ENCODE peak calls at places on chromosomes 16 and 17, in four cellular contexts. S is natural killer cell, F is ascending aorta, E is endodermal cell. M is an unnamed sample.

GRCh38 chr17:45794840-45795239 is 10.7 kb downstream of the CRHR1 start:
- DNase-seq in S (no peak), F (no peak), E (peak), M (peak)

GRCh38 chr16:53071748-53072301 is 17.0 kb downstream of the CHD9 start:
- DNase-seq in S (no peak), F (no peak), E (no peak), M (peak)

GRCh38 chr17:41322264-41322902 is 6.9 kb upstream of the KRTAP17-1 start:
- DNase-seq in S (no peak), F (no peak), E (peak), M (peak)

GRCh38 chr16:87966685-87967185 is 15.5 kb downstream of the BANP start:
- DNase-seq in S (no peak), F (no peak), E (peak), M (no peak)

GRCh38 chr16:78930561-78930960 is 670.0 kb downstream of the MAF start:
- DNase-seq in S (no peak), F (no peak), E (no peak), M (no peak)

GRCh38 chr17:8818654-8819330 is 19.6 kb upstream of the MFSD6L start:
- DNase-seq in S (no peak), F (no peak), E (peak), M (no peak)

GRCh38 chr16:79071424-79071823 is 529.1 kb downstream of the MAF start:
- DNase-seq in S (no peak), F (no peak), E (no peak), M (no peak)

GRCh38 chr17:55005520-55005919 is 37.0 kb downstream of the STXBP4 start:
- DNase-seq in S (no peak), F (no peak), E (peak), M (peak)

GRCh38 chr17:36989173-36989572 is 40.4 kb downstream of the AATF start:
- DNase-seq in S (no peak), F (no peak), E (no peak), M (no peak)

GRCh38 chr17:36992701-36993100 is 43.9 kb downstream of the AATF start:
- DNase-seq in S (no peak), F (no peak), E (no peak), M (no peak)

GRCh38 chr17:36994438-36994837 is 45.7 kb downstream of the AATF start:
- DNase-seq in S (no peak), F (no peak), E (no peak), M (peak)

GRCh38 chr17:36993227-36993626 is 44.5 kb downstream of the AATF start:
- DNase-seq in S (no peak), F (no peak), E (no peak), M (no peak)
- TF ChIP-seq CTCF in S (no peak), F (no peak), E (no peak), M (no peak)

DNA sequence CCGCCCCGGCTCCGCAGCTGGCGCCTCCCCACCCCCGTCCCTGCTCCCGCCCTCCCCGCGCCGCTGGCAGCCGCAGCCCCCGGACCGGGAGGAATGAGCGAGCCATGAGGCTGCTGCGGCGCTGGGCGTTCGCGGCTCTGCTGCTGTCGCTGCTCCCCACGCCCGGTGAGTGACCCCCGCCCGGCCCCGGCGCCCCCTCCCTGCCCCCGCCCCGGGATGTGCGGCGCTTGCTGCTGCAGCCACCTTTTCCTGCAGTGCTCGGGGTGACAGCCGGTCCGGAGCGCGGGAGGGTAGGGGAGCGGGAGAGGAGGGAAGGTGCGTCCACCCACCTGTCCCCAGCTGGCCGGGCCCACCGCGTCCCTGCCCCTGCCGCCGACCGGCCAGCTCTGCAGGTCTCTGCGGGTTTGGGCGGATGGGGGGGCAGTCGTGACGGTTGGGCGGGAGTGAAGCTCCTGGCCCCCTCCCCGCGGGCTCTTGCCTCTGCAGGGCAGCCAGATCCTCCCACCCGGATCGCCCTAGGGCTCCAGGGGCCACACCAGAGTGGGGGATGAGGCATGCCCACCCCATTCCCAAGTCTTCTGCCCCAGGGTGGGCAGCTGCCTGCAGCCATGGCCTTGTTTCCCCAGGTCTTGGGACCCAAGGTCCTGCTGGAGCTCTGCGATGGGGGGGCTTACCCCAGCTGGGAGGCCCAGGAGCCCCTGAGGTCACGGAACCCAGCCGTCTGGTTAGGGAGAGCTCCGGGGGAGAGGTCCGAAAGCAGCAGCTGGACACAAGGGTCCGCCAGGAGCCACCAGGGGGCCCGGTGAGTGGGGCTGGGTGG is 518 bp downstream of the ADAM11 start:
- DNase-seq in S (no peak), F (no peak), E (peak), M (no peak)
- TF ChIP-seq CTCF in S (no peak), F (no peak), E (peak), M (no peak)

GRCh38 chr17:7634384-7634783 is 4.4 kb downstream of the SHBG start:
- DNase-seq in S (no peak), F (no peak), E (peak), M (peak)
- TF ChIP-seq CTCF in S (no peak), F (no peak), E (peak), M (peak)

GRCh38 chr16:181668-182021 is 1.4 kb downstream of the HBQ1 start:
- DNase-seq in S (no peak), F (no peak), E (no peak), M (peak)

GRCh38 chr16:177981-178676 is 1.6 kb downstream of the HBA1 start:
- DNase-seq in S (no peak), F (no peak), E (no peak), M (no peak)

GRCh38 chr16:180921-181667 is 835 bp downstream of the HBQ1 start:
- DNase-seq in S (peak), F (no peak), E (peak), M (peak)

GRCh38 chr16:179431-179830 is 828 bp upstream of the HBQ1 start:
- DNase-seq in S (no peak), F (no peak), E (no peak), M (no peak)

GRCh38 chr16:180101-180920 is at the start of gene HBQ1:
- DNase-seq in S (peak), F (no peak), E (peak), M (peak)
- TF ChIP-seq CTCF in S (peak), F (peak), E (peak), M (no peak)

GRCh38 chr17:2593846-2594656 is 597 bp downstream of the PAFAH1B1 start:
- DNase-seq in S (peak), F (peak), E (peak), M (peak)
- TF ChIP-seq CTCF in S (no peak), F (no peak), E (no peak), M (no peak)

GRCh38 chr17:49254066-49254465 is 23.5 kb upstream of the PHOSPHO1 start:
- DNase-seq in S (no peak), F (no peak), E (peak), M (no peak)

GRCh38 chr17:49249292-49249794 is 18.8 kb upstream of the PHOSPHO1 start:
- DNase-seq in S (no peak), F (no peak), E (no peak), M (peak)

GRCh38 chr17:49249890-49250522 is 19.4 kb upstream of the PHOSPHO1 start:
- DNase-seq in S (no peak), F (no peak), E (no peak), M (no peak)

GRCh38 chr17:49247949-49248348 is 17.4 kb upstream of the PHOSPHO1 start:
- DNase-seq in S (no peak), F (no peak), E (no peak), M (no peak)

GRCh38 chr17:49252148-49252682 is 21.6 kb upstream of the PHOSPHO1 start:
- DNase-seq in S (no peak), F (peak), E (peak), M (peak)
- TF ChIP-seq CTCF in S (no peak), F (no peak), E (peak), M (no peak)

DNA sequence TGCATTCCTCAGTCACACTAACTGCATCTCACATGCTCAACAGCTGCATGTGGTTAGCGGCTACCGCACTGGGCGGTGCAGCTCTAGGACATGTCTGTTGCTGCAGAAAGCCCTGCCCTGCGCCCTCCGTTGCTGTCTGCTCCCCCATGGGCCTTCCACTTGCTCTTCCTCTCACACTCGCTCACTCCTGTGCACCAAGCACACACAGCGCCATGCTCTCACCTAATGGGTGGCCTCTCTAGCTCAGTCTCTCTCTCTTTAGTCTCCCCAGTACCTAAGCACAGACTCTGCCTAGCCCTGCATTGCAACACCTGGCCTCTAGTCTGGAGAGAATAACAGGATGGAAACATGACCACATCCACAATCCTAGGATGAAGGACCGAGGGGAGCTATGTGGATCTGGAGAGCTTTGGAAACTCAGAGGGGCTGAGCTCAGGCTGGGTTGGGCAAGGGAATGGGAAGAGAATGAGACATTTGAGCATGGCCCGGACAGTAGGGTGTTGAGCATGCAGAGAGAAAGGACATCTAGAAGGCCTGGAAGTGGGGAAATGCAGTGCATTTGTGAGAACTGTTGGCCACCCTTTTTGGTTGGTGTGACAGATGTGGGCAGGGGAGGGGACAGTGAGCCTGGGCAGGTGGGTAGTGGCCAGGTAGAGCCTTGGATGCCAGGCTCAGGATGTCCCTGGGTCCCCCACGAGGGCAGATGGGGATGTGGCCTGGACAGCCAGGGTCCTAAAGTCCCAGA is 16.0 kb downstream of the SGCA start:
- DNase-seq in S (no peak), F (no peak), E (no peak), M (peak)
- TF ChIP-seq CTCF in S (no peak), F (no peak), E (peak), M (no peak)

GRCh38 chr17:6259899-6260298 is 175.0 kb downstream of the AIPL1 start:
- DNase-seq in S (no peak), F (no peak), E (no peak), M (no peak)
- TF ChIP-seq CTCF in S (no peak), F (no peak), E (no peak), M (no peak)

DNA sequence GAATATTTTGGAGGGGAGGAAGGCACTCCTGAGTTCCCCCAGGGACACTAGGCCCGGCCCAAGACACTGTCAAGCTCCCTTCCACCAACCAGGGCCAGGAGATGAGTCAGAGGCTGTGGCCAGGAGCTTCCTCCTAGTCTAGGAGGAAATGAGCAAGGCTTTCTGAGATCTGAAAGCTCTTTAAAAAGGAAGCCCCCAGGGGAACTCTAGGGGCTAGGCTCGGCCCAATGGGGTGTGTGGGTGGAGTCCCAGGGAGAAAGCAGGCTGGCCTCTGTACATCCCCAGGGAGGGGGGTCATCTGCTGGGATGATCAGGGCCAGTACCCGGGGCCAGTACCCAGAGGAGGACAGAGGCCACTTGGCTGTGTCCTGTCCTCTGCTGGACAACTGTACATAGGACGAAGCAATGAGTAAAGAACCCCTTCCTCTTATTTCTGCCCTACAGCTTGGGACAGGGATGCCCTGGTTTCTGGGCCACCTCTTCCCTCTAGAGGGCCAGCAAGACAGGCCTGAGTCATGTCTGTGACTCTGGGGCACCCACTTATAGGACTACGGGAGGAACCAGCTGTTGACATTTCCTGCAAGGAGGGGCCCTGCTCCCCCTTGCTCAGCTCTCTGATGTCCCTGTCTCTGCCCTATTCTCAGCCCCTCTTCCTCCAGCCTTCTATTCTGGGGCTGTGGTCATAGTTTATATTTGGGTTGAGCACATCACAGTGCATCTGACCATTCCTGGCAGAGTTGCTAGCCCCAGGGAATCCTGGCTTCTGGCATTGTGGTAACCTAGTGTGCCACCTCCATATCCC is 2.7 kb downstream of the FHOD1 start:
- DNase-seq in S (peak), F (peak), E (no peak), M (peak)
- TF ChIP-seq CTCF in S (no peak), F (no peak), E (no peak), M (peak)

M was measured in cardiac fibroblast.